ENCODE peak calls at places on chromosomes 6 and 20, in eight cellular contexts. S, A, H, J, M, K, P and Z are unnamed samples.

GRCh38 chr6:45746046-45746445 is 269.6 kb downstream of the CLIC5 start:
- DNase-seq in S (no peak), A (no peak), H (no peak), J (no peak), M (peak; percentile 96), K (no peak), P (no peak), Z (no peak)

GRCh38 chr20:32820000-32820697 is 395 bp downstream of the MAPRE1 start:
- DNase-seq in S (no peak), A (peak; percentile 54), H (peak; percentile 82), J (peak; percentile 95), M (peak; percentile 25), K (peak; percentile 73), P (peak; percentile 74), Z (peak; percentile 74)

GRCh38 chr6:165849539-165850430 is 186.7 kb upstream of the PDE10A start:
- DNase-seq in S (no peak), A (no peak), H (no peak), J (peak; percentile 34), M (no peak), K (no peak), P (no peak), Z (no peak)

GRCh38 chr20:10171864-10172751 is 46.5 kb upstream of the SNAP25 start:
- DNase-seq in S (peak; percentile 15), A (peak; percentile 77), H (no peak), J (peak; percentile 63), M (peak; percentile 47), K (no peak), P (peak; percentile 36), Z (no peak)

GRCh38 chr6:167559675-167560479 is 235.0 kb downstream of the TTLL2 start:
- DNase-seq in S (no peak), A (no peak), H (peak; percentile 77), J (peak; percentile 39), M (no peak), K (no peak), P (peak; percentile 49), Z (no peak)

GRCh38 chr6:18119236-18119635 is 3.2 kb downstream of the NHLRC1 start:
- DNase-seq in S (no peak), A (no peak), H (no peak), J (no peak), M (no peak), K (no peak), P (peak; percentile 75), Z (no peak)

GRCh38 chr6:13012977-13013680 is 296.6 kb downstream of the PHACTR1 start:
- DNase-seq in S (peak; percentile 69), A (no peak), H (no peak), J (peak; percentile 63), M (no peak), K (peak; percentile 77), P (no peak), Z (peak; percentile 84)

GRCh38 chr6:85459224-85459901 is 9.5 kb downstream of the NT5E start:
- DNase-seq in S (no peak), A (no peak), H (no peak), J (no peak), M (peak; percentile 94), K (no peak), P (no peak), Z (no peak)

GRCh38 chr6:29561091-29561490 is 1.6 kb upstream of the UBD start:
- DNase-seq in S (no peak), A (no peak), H (no peak), J (no peak), M (no peak), K (no peak), P (no peak), Z (no peak)

GRCh38 chr6:33192105-33192646 is at the start of gene COL11A2:
- DNase-seq in S (no peak), A (no peak), H (no peak), J (peak; percentile 49), M (no peak), K (no peak), P (no peak), Z (no peak)

GRCh38 chr6:169702640-169703246 is 817 bp downstream of the C6orf120 start:
- DNase-seq in S (peak; percentile 22), A (peak; percentile 48), H (no peak), J (peak; percentile 48), M (no peak), K (peak; percentile 20), P (peak; percentile 41), Z (peak; percentile 50)

GRCh38 chr6:154428892-154429291 is 72.3 kb upstream of the IPCEF1 start:
- DNase-seq in S (no peak), A (no peak), H (no peak), J (no peak), M (peak; percentile 25), K (no peak), P (no peak), Z (no peak)

GRCh38 chr6:2877057-2877882 is 25.8 kb downstream of the SERPINB9 start:
- DNase-seq in S (no peak), A (no peak), H (no peak), J (no peak), M (peak; percentile 33), K (no peak), P (peak; percentile 54), Z (no peak)

GRCh38 chr6:152298055-152298647 is 339.0 kb downstream of the SYNE1 start:
- DNase-seq in S (no peak), A (no peak), H (no peak), J (no peak), M (no peak), K (no peak), P (no peak), Z (no peak)

DNA sequence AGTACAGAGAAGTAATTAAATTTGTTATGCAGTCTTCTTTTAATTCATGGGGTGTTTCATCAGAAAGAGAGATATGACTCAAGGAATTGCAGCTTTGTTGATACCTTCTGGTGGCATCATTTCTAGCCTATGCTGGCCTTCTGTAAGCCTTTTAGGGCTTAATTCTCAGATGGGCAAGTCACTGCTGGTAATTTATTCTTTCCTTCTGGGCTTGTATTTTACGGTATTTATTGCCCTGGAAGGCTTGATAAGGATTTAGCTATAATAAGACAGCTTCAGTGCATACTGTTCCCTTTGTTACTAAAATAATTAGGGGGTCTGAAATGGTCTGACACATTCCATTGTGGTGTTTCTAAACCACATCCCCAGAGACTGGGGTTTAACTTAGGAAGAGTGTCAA is 57.9 kb upstream of the EMILIN3 start:
- DNase-seq in S (no peak), A (no peak), H (no peak), J (no peak), M (peak; percentile 17), K (no peak), P (no peak), Z (no peak)
- H3K36me3 ChIP-seq in S (peaks cover 39% of the 10 kb centered on the region), A (no peaks in the 10 kb centered on the region), H (peaks cover 75% of the 10 kb centered on the region), J (peaks cover 5% of the 10 kb centered on the region), M (no peaks in the 10 kb centered on the region), K (peaks cover 74% of the 10 kb centered on the region), P (peaks cover 13% of the 10 kb centered on the region), Z (peaks cover 28% of the 10 kb centered on the region)

GRCh38 chr20:14657231-14657630 is 319.8 kb upstream of the FLRT3 start:
- DNase-seq in S (no peak), A (no peak), H (no peak), J (no peak), M (no peak), K (no peak), P (no peak), Z (no peak)
- H3K27ac ChIP-seq in S (no peak overlapping the region), A (no peak overlapping the region), H (no peak overlapping the region), J (no peak overlapping the region), M (no peak overlapping the region), K (no peak overlapping the region), P (no peak overlapping the region), Z (no peak overlapping the region)

DNA sequence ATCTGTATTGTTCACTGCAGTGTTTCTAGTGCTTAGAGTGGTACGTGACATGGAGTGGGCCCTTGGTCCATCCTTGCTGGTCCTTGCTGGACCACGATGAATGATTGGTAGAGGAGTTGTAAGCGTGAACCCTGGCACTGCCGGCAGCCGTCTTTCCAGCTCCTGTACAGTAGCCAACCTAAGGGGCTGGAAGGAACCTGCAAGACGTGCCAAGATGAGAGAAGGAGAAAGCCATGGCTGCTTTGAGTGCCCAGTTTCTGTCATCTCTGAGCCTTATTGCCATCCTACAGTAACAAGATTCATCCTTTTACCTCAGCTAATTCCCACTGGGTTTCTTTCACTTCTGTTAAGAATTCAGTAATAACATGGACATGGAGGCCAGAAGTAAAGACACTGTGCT is 5.9 kb downstream of the DHX35 start:
- DNase-seq in S (no peak), A (no peak), H (no peak), J (no peak), M (no peak), K (no peak), P (no peak), Z (no peak)
- H3K36me3 ChIP-seq in S (no peaks in the 10 kb centered on the region), A (no peaks in the 10 kb centered on the region), H (peaks cover 29% of the 10 kb centered on the region), J (peaks cover 11% of the 10 kb centered on the region), M (peaks cover 2% of the 10 kb centered on the region), K (peaks cover 44% of the 10 kb centered on the region), P (no peaks in the 10 kb centered on the region), Z (peaks cover 12% of the 10 kb centered on the region)

GRCh38 chr20:63520939-63521601 is 505 bp downstream of the PPDPF start:
- DNase-seq in S (peak; percentile 75), A (no peak), H (peak; percentile 89), J (peak; percentile 91), M (no peak), K (peak; percentile 67), P (peak; percentile 93), Z (peak; percentile 81)

GRCh38 chr20:63518946-63519764 is 1.4 kb upstream of the PPDPF start:
- DNase-seq in S (peak; percentile 25), A (no peak), H (peak; percentile 79), J (no peak), M (no peak), K (no peak), P (no peak), Z (no peak)

GRCh38 chr20:63519765-63520593 is 586 bp upstream of the PPDPF start:
- DNase-seq in S (peak; percentile 79), A (no peak), H (peak; percentile 92), J (peak; percentile 93), M (peak; percentile 37), K (peak; percentile 70), P (peak; percentile 68), Z (peak; percentile 68)

GRCh38 chr20:63521602-63522001 is 1.0 kb downstream of the PPDPF start:
- DNase-seq in S (peak; percentile 22), A (no peak), H (no peak), J (peak; percentile 70), M (no peak), K (no peak), P (no peak), Z (no peak)

DNA sequence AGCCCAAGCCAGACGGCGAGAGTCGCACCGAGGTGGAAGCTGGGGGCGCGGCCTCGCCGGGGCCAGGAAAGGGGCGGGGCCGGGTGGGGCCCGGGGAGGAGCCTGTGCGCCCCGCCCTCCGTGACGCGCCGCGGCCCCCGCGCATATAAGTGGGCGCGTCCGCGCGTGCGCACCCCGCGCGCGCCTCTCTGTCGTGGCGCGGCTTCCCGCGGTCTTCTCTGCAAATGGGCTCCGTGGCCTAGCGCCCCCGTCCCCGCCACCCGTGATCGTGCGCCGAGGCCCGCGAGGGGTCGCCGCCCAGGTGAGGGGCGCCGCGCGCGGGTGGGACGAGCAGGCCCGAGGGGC is at the start of gene PPDPF:
- DNase-seq in S (peak; percentile 89), A (peak; percentile 72), H (no peak), J (no peak), M (peak; percentile 41), K (peak; percentile 88), P (peak; percentile 84), Z (peak; percentile 81)
- H3K27ac ChIP-seq in S (peak within 1 kb of the TSS; percentile 96), A (peak within 1 kb of the TSS; percentile 89), H (peak within 1 kb of the TSS; percentile 98), J (peak within 1 kb of the TSS; percentile 97), M (peak within 1 kb of the TSS; percentile 85), K (peak within 1 kb of the TSS; percentile 97), P (peak within 1 kb of the TSS; percentile 97), Z (peak within 1 kb of the TSS; percentile 95)